ENCODE peak calls at places on chromosomes 4 and X, in ten cellular contexts. D is KG1, O is NCI-H187, S is uterus, P is ureter, G is ELR, B is mesenchymal stem cell, I is stromal cell of bone marrow, X is OCI-M1, Q is sigmoid colon. H is an unnamed sample.

GRCh38 chrX:101287402-101287801 is 3.7 kb downstream of the TAF7L start:
- DNase-seq in D (peak), O (no peak), S (no peak), P (no peak), G (peak), B (peak), I (peak), X (peak), Q (no peak), H (no peak)

GRCh38 chrX:49192722-49193328 is 6.7 kb upstream of the PRICKLE3 start:
- DNase-seq in D (no peak), O (no peak), S (no peak), P (no peak), G (peak), B (peak), I (no peak), X (peak), Q (no peak), H (no peak)

GRCh38 chrX:25005382-25006185 is 10.2 kb downstream of the ARX start:
- DNase-seq in D (no peak), O (no peak), S (no peak), P (no peak), G (peak), B (no peak), I (no peak), X (no peak), Q (no peak), H (no peak)

GRCh38 chr4:6313216-6313615 is 43.6 kb downstream of the WFS1 start:
- DNase-seq in D (no peak), O (no peak), S (no peak), P (peak), G (no peak), B (no peak), I (no peak), X (no peak), Q (no peak), H (no peak)

GRCh38 chrX:46710425-46710824 is 48.5 kb downstream of the SLC9A7 start:
- DNase-seq in D (no peak), O (no peak), S (no peak), P (no peak), G (peak), B (peak), I (no peak), X (peak), Q (no peak), H (no peak)

GRCh38 chrX:77009691-77010090 is 437.5 kb upstream of the FGF16 start:
- DNase-seq in D (no peak), O (no peak), S (peak), P (no peak), G (peak), B (no peak), I (peak), X (no peak), Q (no peak), H (no peak)

GRCh38 chrX:119790977-119791436 is 423 bp downstream of the RPL39 start:
- DNase-seq in D (no peak), O (peak), S (no peak), P (no peak), G (peak), B (peak), I (no peak), X (peak), Q (no peak), H (peak)

GRCh38 chrX:115311666-115312065 is 22.2 kb downstream of the LUZP4 start:
- DNase-seq in D (no peak), O (no peak), S (no peak), P (no peak), G (no peak), B (peak), I (no peak), X (no peak), Q (no peak), H (no peak)

GRCh38 chrX:133444196-133444595 is 28.9 kb upstream of the GPC4 start:
- DNase-seq in D (no peak), O (no peak), S (no peak), P (no peak), G (no peak), B (no peak), I (no peak), X (no peak), Q (no peak), H (no peak)

GRCh38 chrX:43815209-43815608 is 67.0 kb downstream of the MAOB start:
- DNase-seq in D (no peak), O (no peak), S (no peak), P (no peak), G (no peak), B (no peak), I (no peak), X (no peak), Q (no peak), H (no peak)

GRCh38 chr4:82957045-82957444 is 53.6 kb downstream of the LIN54 start:
- DNase-seq in D (no peak), O (no peak), S (no peak), P (no peak), G (no peak), B (no peak), I (no peak), X (no peak), Q (no peak), H (no peak)

GRCh38 chrX:10243056-10243455 is 86.3 kb downstream of the CLCN4 start:
- DNase-seq in D (no peak), O (no peak), S (no peak), P (no peak), G (no peak), B (no peak), I (no peak), X (no peak), Q (no peak), H (no peak)

GRCh38 chr4:170026253-170026991 is at the start of gene MFAP3L:
- DNase-seq in D (no peak), O (peak), S (peak), P (peak), G (peak), B (peak), I (peak), X (peak), Q (peak), H (peak)

GRCh38 chr4:45120163-45120562 is 393.8 kb upstream of the GNPDA2 start:
- DNase-seq in D (no peak), O (no peak), S (no peak), P (no peak), G (no peak), B (no peak), I (no peak), X (no peak), Q (no peak), H (no peak)

GRCh38 chrX:103183912-103184311 is 31.0 kb upstream of the BEX4 start:
- DNase-seq in D (no peak), O (no peak), S (no peak), P (no peak), G (no peak), B (no peak), I (no peak), X (no peak), Q (no peak), H (no peak)

GRCh38 chrX:154735695-154736393 is 15.0 kb downstream of the GAB3 start:
- DNase-seq in D (no peak), O (no peak), S (peak), P (no peak), G (peak), B (peak), I (no peak), X (no peak), Q (peak), H (no peak)

GRCh38 chr4:74258949-74259348 is 49.3 kb upstream of the EPGN start:
- DNase-seq in D (no peak), O (no peak), S (no peak), P (no peak), G (no peak), B (peak), I (no peak), X (peak), Q (no peak), H (no peak)

GRCh38 chr4:75432683-75433082 is 81.5 kb downstream of the RCHY1 start:
- DNase-seq in D (no peak), O (no peak), S (no peak), P (no peak), G (peak), B (peak), I (peak), X (peak), Q (no peak), H (no peak)

GRCh38 chrX:47098746-47099145 is 20.5 kb downstream of the RGN start:
- DNase-seq in D (no peak), O (no peak), S (no peak), P (no peak), G (no peak), B (no peak), I (no peak), X (no peak), Q (no peak), H (no peak)

GRCh38 chr4:2390780-2391490 is 27.5 kb downstream of the ZFYVE28 start:
- DNase-seq in D (no peak), O (no peak), S (no peak), P (no peak), G (no peak), B (no peak), I (no peak), X (no peak), Q (no peak), H (no peak)

GRCh38 chr4:141462361-141462760 is 174.0 kb upstream of the IL15 start:
- DNase-seq in D (no peak), O (no peak), S (no peak), P (no peak), G (peak), B (no peak), I (no peak), X (no peak), Q (no peak), H (no peak)

GRCh38 chr4:152185786-152186540 is 349.9 kb downstream of the FBXW7 start:
- DNase-seq in D (no peak), O (no peak), S (no peak), P (no peak), G (no peak), B (no peak), I (peak), X (no peak), Q (no peak), H (no peak)

GRCh38 chr4:140790765-140791164 is 34.6 kb upstream of the TBC1D9 start:
- DNase-seq in D (no peak), O (no peak), S (no peak), P (no peak), G (peak), B (no peak), I (no peak), X (peak), Q (no peak), H (no peak)

GRCh38 chrX:97074400-97074799 is 190.7 kb downstream of the RPA4 start:
- DNase-seq in D (no peak), O (no peak), S (no peak), P (no peak), G (no peak), B (no peak), I (peak), X (no peak), Q (no peak), H (no peak)

GRCh38 chr4:176778491-176778890 is 14.2 kb downstream of the VEGFC start:
- DNase-seq in D (no peak), O (no peak), S (no peak), P (no peak), G (peak), B (peak), I (no peak), X (no peak), Q (no peak), H (no peak)

GRCh38 chr4:117491531-117491930 is 406.2 kb upstream of the TRAM1L1 start:
- DNase-seq in D (no peak), O (no peak), S (no peak), P (no peak), G (no peak), B (no peak), I (no peak), X (no peak), Q (no peak), H (no peak)

GRCh38 chr4:168841682-168842019 is 168.4 kb downstream of the CBR4 start:
- DNase-seq in D (no peak), O (no peak), S (no peak), P (no peak), G (no peak), B (no peak), I (no peak), X (no peak), Q (no peak), H (no peak)

GRCh38 chrX:75155454-75155829 is 641 bp downstream of the ABCB7 start:
- DNase-seq in D (peak), O (no peak), S (no peak), P (no peak), G (peak), B (peak), I (no peak), X (peak), Q (no peak), H (no peak)

GRCh38 chrX:9619581-9619980 is 146.1 kb downstream of the GPR143 start:
- DNase-seq in D (no peak), O (no peak), S (no peak), P (no peak), G (no peak), B (no peak), I (no peak), X (no peak), Q (no peak), H (no peak)

GRCh38 chr4:124640037-124640730 is 72.3 kb downstream of the ANKRD50 start:
- DNase-seq in D (no peak), O (no peak), S (no peak), P (no peak), G (peak), B (peak), I (peak), X (no peak), Q (no peak), H (no peak)

H was measured in CD8-positive, alpha-beta T cell.